ENCODE peak calls at places on chromosomes 13 and 19, in four cellular contexts. I is HepG2, C is GM12878, U is K562. N is an unnamed sample.

GRCh38 chr13:46962286-46962941 is 65.6 kb upstream of the HTR2A start:
- DNase-seq in U (peak), C (no peak), I (no peak), N (no peak)

GRCh38 chr19:44620667-44621066 is 7.3 kb downstream of the IGSF23 start:
- DNase-seq in U (no peak), C (no peak), I (no peak), N (no peak)

GRCh38 chr13:111554539-111555267 is 234.3 kb downstream of the TEX29 start:
- DNase-seq in I (no peak), U (no peak), C (no peak), N (no peak)

GRCh38 chr13:80341098-80341701 is at the start of gene SPRY2:
- DNase-seq in C (no peak), U (peak), I (peak), N (peak)

GRCh38 chr19:55082023-55082851 is 6.6 kb downstream of the EPS8L1 start:
- DNase-seq in I (no peak), C (no peak), U (peak), N (peak)

GRCh38 chr13:78160793-78161192 is 242.2 kb upstream of the EDNRB start:
- DNase-seq in U (no peak), I (no peak), C (no peak), N (no peak)

GRCh38 chr13:50589139-50589538 is 254.4 kb downstream of the DLEU7 start:
- DNase-seq in U (no peak), C (no peak), I (no peak), N (no peak)

GRCh38 chr13:112910016-112910415 is 59.0 kb upstream of the MCF2L start:
- DNase-seq in I (no peak), U (no peak), C (no peak), N (no peak)

GRCh38 chr19:51250786-51251452 is at the start of gene SIGLECL1:
- DNase-seq in C (no peak), U (no peak), I (no peak), N (peak)

GRCh38 chr13:59477011-59477410 is 686.7 kb downstream of the DIAPH3 start:
- DNase-seq in C (no peak), I (peak), U (peak), N (peak)

GRCh38 chr19:1611353-1611752 is 6.1 kb upstream of the UQCR11 start:
- DNase-seq in C (no peak), I (no peak), U (no peak), N (no peak)

GRCh38 chr13:34420975-34421719 is 520.9 kb upstream of the NBEA start:
- DNase-seq in C (no peak), U (no peak), I (no peak), N (no peak)

GRCh38 chr13:111399776-111400505 is 79.5 kb downstream of the TEX29 start:
- DNase-seq in C (no peak), U (no peak), I (no peak), N (no peak)

GRCh38 chr13:43522788-43523187 is 264.0 kb downstream of the ENOX1 start:
- DNase-seq in C (no peak), I (no peak), U (no peak), N (no peak)

GRCh38 chr13:76856141-76856571 is 30.0 kb downstream of the KCTD12 start:
- DNase-seq in I (no peak), U (no peak), C (no peak), N (no peak)

GRCh38 chr19:45444318-45445041 is 20.8 kb upstream of the ERCC1 start:
- DNase-seq in U (peak), I (peak), C (no peak), N (peak)

GRCh38 chr13:51154029-51154555 is 43.0 kb upstream of the C13orf42 start:
- DNase-seq in I (no peak), C (no peak), U (peak), N (no peak)

GRCh38 chr19:19540707-19541515 is 2.8 kb downstream of the CILP2 start:
- DNase-seq in I (no peak), C (no peak), U (peak), N (peak)

GRCh38 chr19:23384166-23384565 is 11.1 kb downstream of the ZNF91 start:
- DNase-seq in I (no peak), U (no peak), C (no peak), N (no peak)

DNA sequence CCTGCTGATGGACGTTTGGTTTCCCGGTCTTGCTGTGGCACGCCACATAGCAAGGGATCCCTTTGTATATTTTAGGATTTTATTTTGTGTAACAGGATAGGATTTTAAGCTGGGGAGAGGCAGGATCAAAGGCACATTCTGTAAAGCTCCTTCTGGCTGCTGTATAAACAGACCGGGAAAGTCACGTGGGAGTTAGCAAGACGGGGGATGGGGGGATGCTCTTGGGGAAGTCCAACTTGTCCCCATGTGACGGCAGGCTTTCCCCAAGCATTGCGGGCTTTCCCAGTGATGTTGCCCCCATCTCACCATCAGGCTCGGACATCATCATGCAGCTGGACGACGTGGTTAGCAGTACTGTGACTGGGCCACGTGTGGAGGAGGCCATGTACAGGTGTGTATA is 5.8 kb downstream of the QTRT1 start:
- DNase-seq in C (no peak), I (peak), U (no peak), N (no peak)
- TF ChIP-seq CREM in C (no peak), I (no peak), U (no peak), N (no peak)

DNA sequence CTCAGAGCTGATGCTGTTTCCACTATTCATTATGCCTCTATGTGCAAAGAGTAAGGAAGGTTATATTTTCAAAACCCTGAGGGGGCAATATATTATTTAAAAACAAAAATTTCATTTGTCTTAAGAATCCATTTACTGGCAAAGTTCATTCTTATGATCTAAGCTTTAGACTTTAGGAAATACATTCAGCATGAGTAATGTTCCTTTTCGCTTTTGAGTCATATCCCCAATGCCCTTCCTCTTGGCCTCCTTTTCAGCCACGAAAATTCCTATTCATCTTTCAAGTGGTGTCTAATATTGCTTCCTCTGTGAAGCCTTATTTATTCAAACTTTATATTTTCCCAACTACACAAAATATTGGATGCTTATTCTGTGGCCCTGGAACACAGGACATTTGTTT is 1317.0 kb downstream of the PCDH9 start:
- DNase-seq in C (no peak), U (no peak), I (no peak), N (no peak)
- TF ChIP-seq ETV6 in C (no peak), U (no peak), I (no peak), N (no peak)

GRCh38 chr13:106418556-106418955 is 116.9 kb downstream of the EFNB2 start:
- DNase-seq in U (no peak), I (no peak), C (no peak), N (no peak)
- TF ChIP-seq USF2 in U (no peak), I (no peak), C (no peak), N (no peak)

DNA sequence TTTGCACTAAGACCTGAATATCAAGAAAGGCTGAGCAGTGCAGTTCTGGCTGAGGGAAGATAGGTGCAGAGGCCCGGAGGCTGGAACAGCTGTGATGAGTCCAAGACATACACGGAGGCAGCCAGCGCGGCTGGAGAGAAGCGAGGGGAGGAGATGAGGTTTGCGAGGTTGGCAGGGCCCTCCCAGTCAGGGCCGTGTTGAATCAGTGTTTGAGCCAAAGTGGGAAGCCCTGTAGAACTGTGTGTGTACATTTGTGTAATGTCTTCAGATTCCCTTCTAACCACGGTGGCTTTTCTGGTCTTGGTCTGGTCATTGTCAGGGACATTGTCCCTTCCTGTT is 34.9 kb downstream of the PAK4 start:
- DNase-seq in U (no peak), I (no peak), C (no peak), N (no peak)
- TF ChIP-seq CREM in U (no peak), I (no peak), C (no peak), N (no peak)